ENCODE peak calls at places on chromosome 4, in six cellular contexts. One of them, this sample, is unnamed.

GRCh38 chr4:26418850-26419249 is 71.4 kb downstream of the CCKAR start:
- DNase-seq in WTC11: no peak
- DNase-seq in AG09319: no peak
- DNase-seq in cardiac fibroblast: no peak
- DNase-seq in kidney epithelial cell: no peak
- DNase-seq in endodermal cell: no peak
- DNase-seq in this sample: no peak

GRCh38 chr4:57442834-57443291 is 332.7 kb upstream of the IGFBP7 start:
- DNase-seq in endodermal cell: peak; percentile 93
- DNase-seq in cardiac fibroblast: peak; percentile 48
- DNase-seq in kidney epithelial cell: no peak
- DNase-seq in AG09319: no peak
- DNase-seq in WTC11: peak; percentile 76
- DNase-seq in this sample: peak; percentile 16

GRCh38 chr4:151329217-151330007 is 4.0 kb upstream of the SH3D19 start:
- DNase-seq in cardiac fibroblast: peak; percentile 44
- DNase-seq in endodermal cell: no peak
- DNase-seq in AG09319: no peak
- DNase-seq in kidney epithelial cell: no peak
- DNase-seq in WTC11: no peak
- DNase-seq in this sample: no peak

GRCh38 chr4:38667005-38667771 is 3.2 kb downstream of the KLF3 start:
- DNase-seq in endodermal cell: peak; percentile 91
- DNase-seq in AG09319: peak; percentile 94
- DNase-seq in WTC11: peak; percentile 65
- DNase-seq in cardiac fibroblast: peak; percentile 100
- DNase-seq in kidney epithelial cell: peak; percentile 96
- DNase-seq in this sample: peak; percentile 33

GRCh38 chr4:92172203-92172602 is 131.6 kb upstream of the GRID2 start:
- DNase-seq in WTC11: no peak
- DNase-seq in kidney epithelial cell: no peak
- DNase-seq in endodermal cell: no peak
- DNase-seq in cardiac fibroblast: peak; percentile 22
- DNase-seq in AG09319: no peak
- DNase-seq in this sample: no peak

GRCh38 chr4:168877407-168877778 is 132.7 kb downstream of the CBR4 start:
- DNase-seq in kidney epithelial cell: no peak
- DNase-seq in cardiac fibroblast: peak; percentile 45
- DNase-seq in WTC11: no peak
- DNase-seq in endodermal cell: no peak
- DNase-seq in AG09319: no peak
- DNase-seq in this sample: no peak

GRCh38 chr4:68858039-68858438 is 42.2 kb downstream of the UGT2B10 start:
- DNase-seq in kidney epithelial cell: no peak
- DNase-seq in WTC11: no peak
- DNase-seq in cardiac fibroblast: no peak
- DNase-seq in AG09319: no peak
- DNase-seq in endodermal cell: no peak
- DNase-seq in this sample: no peak

GRCh38 chr4:147019061-147019460 is 73.4 kb upstream of the TTC29 start:
- DNase-seq in endodermal cell: peak; percentile 89
- DNase-seq in kidney epithelial cell: peak; percentile 14
- DNase-seq in WTC11: peak; percentile 74
- DNase-seq in AG09319: peak; percentile 29
- DNase-seq in cardiac fibroblast: peak; percentile 82
- DNase-seq in this sample: peak; percentile 29

GRCh38 chr4:120718979-120719566 is 203.5 kb downstream of the PRDM5 start:
- DNase-seq in AG09319: no peak
- DNase-seq in WTC11: peak; percentile 28
- DNase-seq in cardiac fibroblast: peak; percentile 62
- DNase-seq in kidney epithelial cell: no peak
- DNase-seq in endodermal cell: no peak
- DNase-seq in this sample: no peak
- TF ChIP-seq CTCF in AG09319: peak; percentile 84
- TF ChIP-seq CTCF in WTC11: no peak
- TF ChIP-seq CTCF in cardiac fibroblast: peak; percentile 77
- TF ChIP-seq CTCF in kidney epithelial cell: peak; percentile 79
- TF ChIP-seq CTCF in endodermal cell: peak; percentile 83
- TF ChIP-seq CTCF in this sample: peak; percentile 55

GRCh38 chr4:186169942-186170802 is 21.2 kb upstream of the CYP4V2 start:
- DNase-seq in AG09319: no peak
- DNase-seq in WTC11: no peak
- DNase-seq in cardiac fibroblast: no peak
- DNase-seq in endodermal cell: no peak
- DNase-seq in kidney epithelial cell: no peak
- DNase-seq in this sample: no peak
- TF ChIP-seq CTCF in AG09319: no peak
- TF ChIP-seq CTCF in WTC11: no peak
- TF ChIP-seq CTCF in cardiac fibroblast: no peak
- TF ChIP-seq CTCF in endodermal cell: peak; percentile 57
- TF ChIP-seq CTCF in kidney epithelial cell: peak; percentile 19
- TF ChIP-seq CTCF in this sample: no peak

GRCh38 chr4:121514443-121514842 is 133.6 kb upstream of the QRFPR start:
- DNase-seq in kidney epithelial cell: no peak
- DNase-seq in WTC11: peak; percentile 71
- DNase-seq in endodermal cell: peak; percentile 83
- DNase-seq in cardiac fibroblast: no peak
- DNase-seq in AG09319: no peak
- DNase-seq in this sample: no peak
- TF ChIP-seq CTCF in kidney epithelial cell: no peak
- TF ChIP-seq CTCF in WTC11: peak; percentile 70
- TF ChIP-seq CTCF in endodermal cell: peak; percentile 73
- TF ChIP-seq CTCF in cardiac fibroblast: no peak
- TF ChIP-seq CTCF in AG09319: no peak
- TF ChIP-seq CTCF in this sample: no peak

DNA sequence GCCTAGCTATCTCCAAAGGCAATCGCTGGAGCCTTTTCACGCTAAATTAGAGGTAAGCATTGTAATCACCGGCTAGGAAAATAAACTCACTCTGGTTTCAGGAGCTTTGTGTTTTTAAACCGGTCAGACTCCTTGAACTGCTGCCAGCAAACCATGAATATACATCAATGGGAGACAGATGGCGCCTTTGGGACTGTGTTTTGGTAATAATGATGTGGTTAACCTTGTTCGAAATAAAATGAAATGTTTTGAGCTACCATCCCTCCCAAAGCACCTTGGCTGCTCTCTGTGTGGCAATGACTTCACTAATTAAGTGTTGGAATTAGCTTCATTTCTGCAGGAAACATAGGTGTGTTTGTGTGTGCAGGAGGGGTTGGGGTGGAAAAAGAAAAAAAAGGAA is 65.3 kb downstream of the CLNK start:
- DNase-seq in AG09319: no peak
- DNase-seq in cardiac fibroblast: peak; percentile 25
- DNase-seq in WTC11: no peak
- DNase-seq in kidney epithelial cell: no peak
- DNase-seq in endodermal cell: no peak
- DNase-seq in this sample: no peak
- TF ChIP-seq CTCF in AG09319: no peak
- TF ChIP-seq CTCF in cardiac fibroblast: no peak
- TF ChIP-seq CTCF in WTC11: no peak
- TF ChIP-seq CTCF in kidney epithelial cell: no peak
- TF ChIP-seq CTCF in endodermal cell: no peak
- TF ChIP-seq CTCF in this sample: no peak

DNA sequence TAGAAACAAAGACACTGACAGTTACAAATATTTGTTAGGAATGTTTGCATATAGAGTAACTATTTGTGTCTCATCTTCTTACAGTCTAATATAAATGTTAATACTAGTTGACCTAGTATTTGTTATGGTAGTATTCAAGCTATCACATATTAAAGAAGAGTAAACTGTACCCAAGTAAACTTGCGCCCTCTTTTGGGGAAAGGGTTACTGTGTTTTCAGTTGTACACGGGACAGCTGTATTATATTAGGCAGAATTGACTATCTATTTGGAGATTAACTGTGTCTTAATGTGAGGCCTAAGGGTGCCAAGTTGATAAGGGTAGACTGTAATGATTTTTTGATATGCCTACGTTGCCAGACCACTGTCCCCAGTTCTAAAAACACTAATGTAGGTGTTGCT is 172.9 kb upstream of the CXCL13 start:
- DNase-seq in AG09319: no peak
- DNase-seq in cardiac fibroblast: peak; percentile 6
- DNase-seq in WTC11: no peak
- DNase-seq in endodermal cell: no peak
- DNase-seq in kidney epithelial cell: no peak
- DNase-seq in this sample: no peak
- TF ChIP-seq CTCF in AG09319: no peak
- TF ChIP-seq CTCF in cardiac fibroblast: no peak
- TF ChIP-seq CTCF in WTC11: no peak
- TF ChIP-seq CTCF in endodermal cell: peak; percentile 47
- TF ChIP-seq CTCF in kidney epithelial cell: no peak
- TF ChIP-seq CTCF in this sample: peak; percentile 14

DNA sequence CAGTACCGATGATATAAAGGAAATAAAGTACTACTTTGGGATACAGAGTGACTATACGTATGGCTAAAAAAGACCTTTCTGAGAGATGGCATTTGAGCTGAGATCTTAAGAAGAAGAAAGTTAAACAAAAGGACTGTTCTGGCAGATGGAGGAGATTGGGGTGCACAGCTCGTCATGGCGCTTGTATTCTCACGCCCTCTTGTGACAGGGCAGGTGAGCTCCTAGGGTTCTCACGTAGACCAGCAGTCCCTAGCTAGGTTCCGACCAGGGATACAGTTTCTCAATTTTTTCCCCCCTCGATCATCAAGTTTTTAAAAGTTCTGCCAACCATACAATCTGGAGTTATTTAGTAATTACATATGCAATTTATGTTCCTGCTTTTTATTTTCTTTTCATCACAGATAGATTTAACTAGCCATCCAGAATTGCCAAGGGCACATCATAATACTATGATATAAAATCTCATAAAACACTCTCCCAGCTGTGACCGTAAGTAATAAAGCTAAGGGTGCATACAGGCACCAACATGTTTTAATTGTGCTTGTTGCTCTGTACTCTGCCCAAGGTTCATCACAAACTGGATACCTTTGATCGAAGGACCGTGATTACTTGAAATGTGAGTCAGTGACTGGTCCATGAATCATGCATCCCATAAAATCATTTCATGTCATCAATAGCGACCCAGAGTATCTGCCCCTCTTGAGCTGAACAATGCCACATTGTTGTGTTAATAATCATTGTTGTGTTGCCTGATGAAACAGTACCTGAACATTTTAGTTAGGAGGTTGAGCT is 69.4 kb upstream of the ZNF518B start:
- DNase-seq in endodermal cell: peak; percentile 67
- DNase-seq in AG09319: no peak
- DNase-seq in WTC11: peak; percentile 27
- DNase-seq in cardiac fibroblast: peak; percentile 13
- DNase-seq in kidney epithelial cell: no peak
- DNase-seq in this sample: no peak
- TF ChIP-seq CTCF in endodermal cell: peak; percentile 63
- TF ChIP-seq CTCF in AG09319: no peak
- TF ChIP-seq CTCF in WTC11: no peak
- TF ChIP-seq CTCF in cardiac fibroblast: no peak
- TF ChIP-seq CTCF in kidney epithelial cell: no peak
- TF ChIP-seq CTCF in this sample: no peak

GRCh38 chr4:141657550-141657949 is 21.2 kb downstream of the IL15 start:
- DNase-seq in WTC11: no peak
- DNase-seq in cardiac fibroblast: no peak
- DNase-seq in AG09319: no peak
- DNase-seq in kidney epithelial cell: no peak
- DNase-seq in endodermal cell: no peak
- DNase-seq in this sample: no peak
- TF ChIP-seq CTCF in WTC11: no peak
- TF ChIP-seq CTCF in cardiac fibroblast: no peak
- TF ChIP-seq CTCF in AG09319: no peak
- TF ChIP-seq CTCF in kidney epithelial cell: no peak
- TF ChIP-seq CTCF in endodermal cell: no peak
- TF ChIP-seq CTCF in this sample: no peak

GRCh38 chr4:62706423-62706822 is 1506.3 kb downstream of the ADGRL3 start:
- DNase-seq in AG09319: no peak
- DNase-seq in WTC11: no peak
- DNase-seq in kidney epithelial cell: no peak
- DNase-seq in cardiac fibroblast: no peak
- DNase-seq in endodermal cell: peak; percentile 45
- DNase-seq in this sample: no peak

GRCh38 chr4:62711575-62711974 is 1511.4 kb downstream of the ADGRL3 start:
- DNase-seq in AG09319: no peak
- DNase-seq in kidney epithelial cell: no peak
- DNase-seq in WTC11: no peak
- DNase-seq in cardiac fibroblast: no peak
- DNase-seq in endodermal cell: no peak
- DNase-seq in this sample: no peak

DNA sequence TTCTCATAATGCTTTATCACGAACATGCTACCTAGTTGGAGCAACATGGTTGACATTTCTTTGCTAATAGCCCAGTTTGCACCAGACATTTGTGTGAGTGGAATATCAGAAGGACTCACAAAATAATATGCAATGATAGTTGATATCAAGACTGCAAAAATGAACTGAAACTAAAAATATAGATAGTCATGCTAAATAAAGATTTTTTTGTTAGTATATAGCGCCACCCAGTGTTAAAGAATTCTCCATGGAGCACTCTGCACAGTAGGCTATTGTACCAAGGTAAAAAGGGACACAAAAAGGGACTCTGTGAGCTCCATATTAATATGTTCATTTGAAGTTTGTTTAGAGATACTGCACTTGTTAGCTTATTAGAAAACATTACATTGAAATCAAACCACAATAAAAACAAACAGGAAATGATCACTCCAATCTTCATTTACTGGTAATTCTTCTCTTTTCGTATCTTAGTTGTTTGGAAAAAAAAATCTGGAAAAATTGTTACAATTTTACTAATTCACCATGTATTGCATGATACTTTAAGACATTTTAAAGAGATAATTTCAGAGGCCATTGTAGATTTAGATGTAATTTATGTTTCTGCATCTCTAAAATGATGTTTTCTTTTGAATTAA is 1509.6 kb downstream of the ADGRL3 start:
- DNase-seq in kidney epithelial cell: no peak
- DNase-seq in WTC11: no peak
- DNase-seq in endodermal cell: no peak
- DNase-seq in AG09319: no peak
- DNase-seq in cardiac fibroblast: peak; percentile 57
- DNase-seq in this sample: peak; percentile 8
- TF ChIP-seq CTCF in kidney epithelial cell: peak; percentile 58
- TF ChIP-seq CTCF in WTC11: peak; percentile 46
- TF ChIP-seq CTCF in endodermal cell: peak; percentile 89
- TF ChIP-seq CTCF in AG09319: no peak
- TF ChIP-seq CTCF in cardiac fibroblast: peak; percentile 47
- TF ChIP-seq CTCF in this sample: peak; percentile 35

DNA sequence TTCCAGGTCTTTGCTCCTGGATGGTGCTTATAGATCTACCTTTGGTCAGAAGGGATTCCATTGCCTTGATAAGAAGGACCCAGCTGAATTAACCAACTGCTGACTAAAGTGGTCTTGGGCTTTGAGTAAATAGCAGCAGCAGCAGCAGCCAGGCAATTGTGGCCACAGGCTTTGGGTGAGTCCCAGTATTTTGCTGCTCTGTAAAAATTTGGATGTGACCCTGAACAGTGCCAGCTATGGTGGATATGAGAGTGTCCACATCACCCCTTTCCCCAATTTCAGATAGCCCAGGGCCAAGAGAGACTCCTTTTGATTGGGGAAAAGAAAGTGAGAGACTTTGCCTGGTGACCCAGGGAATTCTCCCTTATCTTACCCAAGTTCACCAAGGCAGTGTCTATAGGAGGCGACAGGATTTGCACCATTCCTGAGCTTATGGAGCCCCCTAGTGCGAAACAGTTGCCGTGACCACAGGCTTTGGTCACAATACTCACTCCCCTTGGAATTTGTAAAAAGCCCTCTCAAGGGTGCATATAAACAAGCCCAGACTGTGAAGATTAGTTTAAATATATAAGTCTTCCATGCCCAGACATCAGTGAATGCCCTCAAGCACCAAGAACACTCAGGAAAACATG is 518.0 kb downstream of the TMA16 start:
- DNase-seq in kidney epithelial cell: no peak
- DNase-seq in endodermal cell: peak; percentile 86
- DNase-seq in cardiac fibroblast: no peak
- DNase-seq in AG09319: no peak
- DNase-seq in WTC11: peak; percentile 67
- DNase-seq in this sample: peak; percentile 6
- TF ChIP-seq CTCF in kidney epithelial cell: peak; percentile 67
- TF ChIP-seq CTCF in endodermal cell: peak; percentile 92
- TF ChIP-seq CTCF in cardiac fibroblast: no peak
- TF ChIP-seq CTCF in AG09319: no peak
- TF ChIP-seq CTCF in WTC11: peak; percentile 50
- TF ChIP-seq CTCF in this sample: peak; percentile 39